ENCODE peak calls at places on chromosomes 11 and 22, in five cellular contexts. Q is lower leg skin, E is progenitor cell of endocrine pancreas, X is GM13976, R is cardiac muscle cell. C is an unnamed sample.

GRCh38 chr11:23573430-23573829 is 713.2 kb upstream of the CCDC179 start:
- DNase-seq in Q (no peak), R (no peak), X (no peak), E (no peak), C (no peak)

GRCh38 chr11:100925935-100926334 is 203.7 kb downstream of the PGR start:
- DNase-seq in X (no peak), E (no peak), R (peak; percentile 61), Q (no peak), C (no peak)

GRCh38 chr22:36552300-36552699 is 23.3 kb upstream of the EIF3D start:
- DNase-seq in R (no peak), X (peak; percentile 58), Q (no peak), E (no peak), C (no peak)

GRCh38 chr11:77101043-77101537 is 1.6 kb upstream of the OMP start:
- DNase-seq in E (no peak), Q (no peak), X (peak; percentile 62), R (peak; percentile 47), C (no peak)

GRCh38 chr11:58442136-58442535 is at the start of gene OR5B12:
- DNase-seq in E (no peak), Q (no peak), X (no peak), R (no peak), C (no peak)

GRCh38 chr22:39932918-39933649 is 27.1 kb upstream of the TMA7B start:
- DNase-seq in X (peak; percentile 49), R (peak; percentile 53), Q (peak; percentile 42), E (no peak), C (peak; percentile 24)

GRCh38 chr11:35015621-35016387 is 99.4 kb downstream of the PDHX start:
- DNase-seq in R (no peak), Q (no peak), E (no peak), X (no peak), C (no peak)

GRCh38 chr22:23512738-23513137 is 67.4 kb downstream of the IGLL1 start:
- DNase-seq in E (no peak), R (no peak), X (no peak), Q (no peak), C (no peak)

GRCh38 chr11:102518296-102519094 is 12.1 kb downstream of the MMP7 start:
- DNase-seq in X (no peak), Q (no peak), E (no peak), R (peak; percentile 57), C (no peak)

GRCh38 chr11:47408598-47409439 is 429 bp downstream of the SLC39A13 start:
- DNase-seq in R (peak; percentile 85), X (no peak), Q (no peak), E (no peak), C (peak; percentile 47)

GRCh38 chr11:30110691-30111090 is 93.9 kb upstream of the KCNA4 start:
- DNase-seq in E (no peak), X (no peak), R (no peak), Q (no peak), C (no peak)

GRCh38 chr11:1749787-1750351 is 526 bp downstream of the IFITM10 start:
- DNase-seq in X (peak; percentile 33), Q (no peak), R (peak; percentile 81), E (no peak), C (no peak)

GRCh38 chr11:120389693-120390584 is 53.7 kb downstream of the ARHGEF12 start:
- DNase-seq in R (no peak), X (no peak), Q (no peak), E (no peak), C (no peak)

GRCh38 chr11:35752115-35752514 is 89.5 kb downstream of the TRIM44 start:
- DNase-seq in Q (no peak), R (no peak), E (no peak), X (no peak), C (no peak)

GRCh38 chr22:33247758-33248157 is 189.6 kb upstream of the SYN3 start:
- DNase-seq in Q (no peak), X (peak; percentile 52), R (peak; percentile 27), E (no peak), C (no peak)

GRCh38 chr11:66855574-66856495 is 1.0 kb upstream of the LRFN4 start:
- DNase-seq in Q (peak; percentile 98), R (peak; percentile 95), X (peak; percentile 100), E (peak; percentile 88), C (peak; percentile 93)

GRCh38 chr11:88950975-88951374 is 114.8 kb downstream of the GRM5 start:
- DNase-seq in X (no peak), Q (no peak), R (no peak), E (no peak), C (no peak)

GRCh38 chr11:41110527-41110926 is 348.9 kb downstream of the LRRC4C start:
- DNase-seq in Q (no peak), E (no peak), R (no peak), X (no peak), C (no peak)

GRCh38 chr11:93536346-93536871 is 6.8 kb downstream of the SMCO4 start:
- DNase-seq in E (no peak), Q (no peak), X (no peak), R (no peak), C (no peak)

GRCh38 chr11:22680628-22681027 is 14.2 kb downstream of the GAS2 start:
- DNase-seq in E (no peak), X (no peak), R (no peak), Q (no peak), C (no peak)

GRCh38 chr11:64233913-64234839 is at the start of gene VEGFB:
- DNase-seq in R (peak; percentile 64), Q (peak; percentile 94), X (peak; percentile 89), E (peak; percentile 49), C (peak; percentile 74)

GRCh38 chr11:2385156-2386151 is 8.3 kb downstream of the CD81 start:
- DNase-seq in R (no peak), E (no peak), Q (no peak), X (peak; percentile 74), C (no peak)

GRCh38 chr22:23178512-23179254 is 1.6 kb upstream of the BCR start:
- DNase-seq in E (peak; percentile 64), X (peak; percentile 79), Q (peak; percentile 92), R (peak; percentile 72), C (peak; percentile 84)

GRCh38 chr11:42407379-42407778 is 904.4 kb upstream of the API5 start:
- DNase-seq in Q (no peak), X (no peak), R (peak; percentile 40), E (peak; percentile 64), C (peak; percentile 71)

GRCh38 chr22:22006596-22006990 is 24.0 kb upstream of the TOP3B start:
- DNase-seq in X (no peak), R (no peak), Q (peak; percentile 21), E (no peak), C (no peak)

GRCh38 chr11:112961751-112962747 is 829 bp downstream of the NCAM1 start:
- DNase-seq in Q (no peak), X (peak; percentile 29), R (peak; percentile 8), E (peak; percentile 22), C (peak; percentile 65)

GRCh38 chr11:58513747-58514367 is 6.0 kb upstream of the OR5B21 start:
- DNase-seq in Q (no peak), X (no peak), E (peak; percentile 32), R (peak; percentile 77), C (peak; percentile 47)

DNA sequence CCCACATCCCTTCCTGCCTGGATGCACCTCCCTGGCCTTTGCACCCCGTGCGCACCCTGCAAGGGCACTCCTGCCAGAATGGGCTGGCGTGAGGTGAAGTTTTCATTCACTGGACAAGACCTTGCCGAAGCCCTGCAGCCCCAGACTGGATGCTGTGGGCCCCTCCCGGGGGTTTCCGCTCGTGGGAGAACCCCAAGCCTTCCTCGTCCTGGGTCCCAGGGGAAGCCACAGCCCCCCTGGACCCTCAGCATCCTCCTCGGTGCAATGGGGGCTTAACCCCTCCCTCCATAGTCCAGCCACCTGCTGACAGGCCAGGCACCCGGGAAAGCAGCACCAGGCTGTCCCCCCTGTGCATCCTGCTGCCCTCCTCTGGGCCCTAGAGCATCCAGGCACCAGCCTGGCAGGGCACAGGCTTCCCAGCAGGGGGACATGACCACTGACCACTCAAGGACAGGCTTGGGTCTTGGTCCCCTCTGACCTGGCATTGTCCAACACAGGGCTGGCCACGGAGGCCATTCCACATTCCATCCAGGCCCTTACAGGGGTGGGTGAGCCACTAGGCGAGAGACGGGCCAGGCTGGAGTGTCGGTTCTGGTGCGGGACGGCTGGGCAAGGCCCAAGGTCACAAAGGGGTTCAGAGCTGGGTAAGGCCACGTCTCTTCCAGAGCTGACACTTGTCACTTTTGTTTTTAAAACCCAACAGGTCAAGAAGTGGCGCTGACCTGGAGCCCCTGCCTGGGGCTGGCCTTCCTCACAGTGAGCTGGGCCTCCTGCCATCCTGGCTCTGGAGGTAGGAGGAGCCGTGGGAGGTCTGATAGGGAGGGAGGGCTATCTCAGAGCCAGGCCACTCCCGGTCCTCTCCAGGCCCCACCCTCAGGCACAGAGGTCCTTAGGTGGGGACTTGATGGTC is 41.5 kb upstream of the PPARA start:
- DNase-seq in R (peak; percentile 48), X (no peak), Q (no peak), E (no peak), C (peak; percentile 39)
- TF ChIP-seq CTCF in R (peak; percentile 4), X (no peak), Q (no peak), E (no peak), C (no peak)

GRCh38 chr22:50058338-50059184 is 463 bp upstream of the TTLL8 start:
- DNase-seq in E (no peak), R (peak; percentile 19), X (no peak), Q (no peak), C (peak; percentile 56)
- TF ChIP-seq CTCF in E (no peak), R (no peak), X (no peak), Q (no peak), C (no peak)

DNA sequence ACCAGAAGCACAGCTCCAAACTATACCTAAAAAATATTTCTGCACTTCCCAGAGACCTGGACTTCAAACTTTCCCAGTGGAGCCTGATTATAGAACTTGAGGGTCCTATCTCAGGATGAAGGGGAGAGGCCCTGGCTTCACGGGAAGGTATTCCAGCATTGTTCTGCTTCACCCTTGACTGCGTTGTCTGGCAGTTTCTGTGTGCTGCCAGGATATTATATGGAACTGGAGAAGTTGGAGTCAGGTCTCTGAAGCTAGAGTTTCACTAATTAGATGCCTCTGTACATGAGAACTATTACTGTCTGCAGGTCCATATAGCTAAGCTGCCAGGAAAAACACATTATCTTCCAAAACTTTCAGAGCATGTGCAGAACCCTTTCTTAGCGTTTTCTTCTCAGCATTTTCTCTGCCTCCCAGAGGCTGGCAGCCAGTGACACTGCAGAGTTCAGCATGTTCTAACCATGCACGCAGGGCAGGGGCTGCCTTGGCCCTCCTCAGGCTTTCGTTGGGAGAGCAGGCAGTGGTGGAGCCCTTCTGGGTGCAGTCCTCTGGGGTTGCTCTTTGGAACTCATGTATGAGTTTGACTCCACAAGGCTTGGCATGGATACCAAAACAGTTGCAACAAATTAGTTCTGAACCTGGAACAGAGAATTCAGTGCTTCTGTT is 99.3 kb downstream of the CWC15 start:
- DNase-seq in X (no peak), R (peak; percentile 21), E (no peak), Q (no peak), C (no peak)
- TF ChIP-seq CTCF in X (no peak), R (no peak), E (no peak), Q (no peak), C (no peak)

DNA sequence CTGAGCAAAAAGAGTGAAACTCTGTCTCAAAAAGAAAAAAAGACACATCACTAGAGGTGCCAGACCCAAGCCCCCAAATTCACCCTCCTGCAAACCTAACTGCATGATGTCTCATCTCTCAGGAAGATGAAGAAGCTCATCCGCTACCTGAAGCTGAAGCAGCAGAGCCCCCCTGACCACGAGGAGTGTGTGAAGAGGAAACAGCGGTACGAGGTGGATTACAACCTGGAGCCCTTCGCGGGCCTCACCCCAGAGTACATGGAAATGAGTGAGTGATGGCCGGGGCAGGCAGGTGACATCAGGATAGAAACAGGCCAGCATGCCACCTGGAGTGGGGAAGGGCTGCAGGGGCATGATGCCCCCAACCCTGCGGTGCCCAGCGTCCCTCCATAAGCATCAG is 36.0 kb upstream of the FADD start:
- DNase-seq in Q (no peak), X (no peak), R (no peak), E (no peak), C (no peak)
- TF ChIP-seq CTCF in Q (no peak), X (no peak), R (no peak), E (no peak), C (no peak)

C was measured in nephron progenitor cell.